ENCODE peak calls at places on chromosome 2, in eight cellular contexts. One of them, this sample, is unnamed.

GRCh38 chr2:42103829-42104228 is 56.0 kb downstream of the PKDCC start:
- DNase-seq in progenitor cell of endocrine pancreas: no peak
- DNase-seq in GM12865: no peak
- DNase-seq in heart right ventricle: no peak
- DNase-seq in lung: no peak
- DNase-seq in stomach: no peak
- DNase-seq in HCT116: no peak
- DNase-seq in brain microvascular endothelial cell: no peak
- DNase-seq in this sample: no peak

GRCh38 chr2:215982465-215982875 is 30.9 kb downstream of the MREG start:
- DNase-seq in progenitor cell of endocrine pancreas: no peak
- DNase-seq in GM12865: peak; percentile 85
- DNase-seq in heart right ventricle: no peak
- DNase-seq in lung: peak; percentile 72
- DNase-seq in stomach: peak; percentile 62
- DNase-seq in HCT116: peak; percentile 62
- DNase-seq in brain microvascular endothelial cell: peak; percentile 84
- DNase-seq in this sample: no peak

GRCh38 chr2:99648115-99648850 is 158.5 kb upstream of the REV1 start:
- DNase-seq in progenitor cell of endocrine pancreas: no peak
- DNase-seq in GM12865: no peak
- DNase-seq in heart right ventricle: peak; percentile 30
- DNase-seq in lung: no peak
- DNase-seq in stomach: no peak
- DNase-seq in HCT116: no peak
- DNase-seq in brain microvascular endothelial cell: no peak
- DNase-seq in this sample: no peak

GRCh38 chr2:54704688-54705605 is 18.5 kb upstream of the EML6 start:
- DNase-seq in progenitor cell of endocrine pancreas: no peak
- DNase-seq in GM12865: peak; percentile 67
- DNase-seq in heart right ventricle: no peak
- DNase-seq in lung: no peak
- DNase-seq in stomach: no peak
- DNase-seq in HCT116: peak; percentile 42
- DNase-seq in brain microvascular endothelial cell: no peak
- DNase-seq in this sample: no peak

GRCh38 chr2:147792966-147793617 is 51.7 kb upstream of the ACVR2A start:
- DNase-seq in progenitor cell of endocrine pancreas: no peak
- DNase-seq in GM12865: no peak
- DNase-seq in heart right ventricle: no peak
- DNase-seq in lung: no peak
- DNase-seq in stomach: no peak
- DNase-seq in HCT116: no peak
- DNase-seq in brain microvascular endothelial cell: peak; percentile 15
- DNase-seq in this sample: no peak

GRCh38 chr2:74516070-74516633 is 1.9 kb downstream of the TLX2 start:
- DNase-seq in progenitor cell of endocrine pancreas: peak; percentile 37
- DNase-seq in GM12865: peak; percentile 82
- DNase-seq in heart right ventricle: peak; percentile 69
- DNase-seq in lung: peak; percentile 68
- DNase-seq in stomach: peak; percentile 62
- DNase-seq in HCT116: no peak
- DNase-seq in brain microvascular endothelial cell: peak; percentile 29
- DNase-seq in this sample: peak; percentile 96

GRCh38 chr2:137938204-137938603 is 26.1 kb upstream of the HNMT start:
- DNase-seq in progenitor cell of endocrine pancreas: no peak
- DNase-seq in GM12865: no peak
- DNase-seq in heart right ventricle: no peak
- DNase-seq in lung: no peak
- DNase-seq in stomach: no peak
- DNase-seq in HCT116: no peak
- DNase-seq in brain microvascular endothelial cell: peak; percentile 46
- DNase-seq in this sample: no peak

GRCh38 chr2:33607137-33607781 is 8.2 kb upstream of the FAM98A start:
- DNase-seq in progenitor cell of endocrine pancreas: no peak
- DNase-seq in GM12865: no peak
- DNase-seq in heart right ventricle: no peak
- DNase-seq in lung: no peak
- DNase-seq in stomach: no peak
- DNase-seq in HCT116: no peak
- DNase-seq in brain microvascular endothelial cell: no peak
- DNase-seq in this sample: no peak

GRCh38 chr2:9097239-9097638 is 93.8 kb upstream of the MBOAT2 start:
- DNase-seq in progenitor cell of endocrine pancreas: no peak
- DNase-seq in GM12865: no peak
- DNase-seq in heart right ventricle: peak; percentile 28
- DNase-seq in lung: no peak
- DNase-seq in stomach: no peak
- DNase-seq in HCT116: no peak
- DNase-seq in brain microvascular endothelial cell: no peak
- DNase-seq in this sample: no peak

GRCh38 chr2:29060491-29060890 is 13.8 kb downstream of the PCARE start:
- DNase-seq in progenitor cell of endocrine pancreas: no peak
- DNase-seq in GM12865: no peak
- DNase-seq in heart right ventricle: no peak
- DNase-seq in lung: no peak
- DNase-seq in stomach: no peak
- DNase-seq in HCT116: no peak
- DNase-seq in brain microvascular endothelial cell: no peak
- DNase-seq in this sample: no peak

GRCh38 chr2:237640493-237640998 is 13.2 kb downstream of the LRRFIP1 start:
- DNase-seq in progenitor cell of endocrine pancreas: no peak
- DNase-seq in GM12865: no peak
- DNase-seq in heart right ventricle: no peak
- DNase-seq in lung: no peak
- DNase-seq in stomach: no peak
- DNase-seq in HCT116: no peak
- DNase-seq in brain microvascular endothelial cell: no peak
- DNase-seq in this sample: no peak

GRCh38 chr2:174888136-174888535 is 117.0 kb downstream of the CHN1 start:
- DNase-seq in progenitor cell of endocrine pancreas: no peak
- DNase-seq in GM12865: no peak
- DNase-seq in heart right ventricle: no peak
- DNase-seq in lung: no peak
- DNase-seq in stomach: no peak
- DNase-seq in HCT116: no peak
- DNase-seq in brain microvascular endothelial cell: no peak
- DNase-seq in this sample: no peak

GRCh38 chr2:233831861-233832260 is 22.5 kb downstream of the HJURP start:
- DNase-seq in progenitor cell of endocrine pancreas: no peak
- DNase-seq in GM12865: no peak
- DNase-seq in heart right ventricle: no peak
- DNase-seq in lung: no peak
- DNase-seq in stomach: no peak
- DNase-seq in HCT116: no peak
- DNase-seq in brain microvascular endothelial cell: no peak
- DNase-seq in this sample: no peak

GRCh38 chr2:15040429-15041084 is 408.0 kb downstream of the LRATD1 start:
- DNase-seq in progenitor cell of endocrine pancreas: no peak
- DNase-seq in GM12865: no peak
- DNase-seq in heart right ventricle: no peak
- DNase-seq in lung: no peak
- DNase-seq in stomach: no peak
- DNase-seq in HCT116: no peak
- DNase-seq in brain microvascular endothelial cell: no peak
- DNase-seq in this sample: no peak

GRCh38 chr2:96449637-96450036 is 55.5 kb downstream of the NEURL3 start:
- DNase-seq in progenitor cell of endocrine pancreas: no peak
- DNase-seq in GM12865: no peak
- DNase-seq in heart right ventricle: no peak
- DNase-seq in lung: no peak
- DNase-seq in stomach: no peak
- DNase-seq in HCT116: no peak
- DNase-seq in brain microvascular endothelial cell: no peak
- DNase-seq in this sample: no peak

GRCh38 chr2:172372436-172372835 is 55.0 kb upstream of the ITGA6 start:
- DNase-seq in progenitor cell of endocrine pancreas: no peak
- DNase-seq in GM12865: no peak
- DNase-seq in heart right ventricle: no peak
- DNase-seq in lung: no peak
- DNase-seq in stomach: no peak
- DNase-seq in HCT116: no peak
- DNase-seq in brain microvascular endothelial cell: no peak
- DNase-seq in this sample: no peak

GRCh38 chr2:62222674-62223073 is 26.8 kb downstream of the B3GNT2 start:
- DNase-seq in progenitor cell of endocrine pancreas: no peak
- DNase-seq in GM12865: no peak
- DNase-seq in heart right ventricle: no peak
- DNase-seq in lung: no peak
- DNase-seq in stomach: no peak
- DNase-seq in HCT116: no peak
- DNase-seq in brain microvascular endothelial cell: no peak
- DNase-seq in this sample: no peak

GRCh38 chr2:56182420-56182819 is 1.4 kb upstream of the CCDC85A start:
- DNase-seq in progenitor cell of endocrine pancreas: no peak
- DNase-seq in GM12865: no peak
- DNase-seq in heart right ventricle: no peak
- DNase-seq in lung: no peak
- DNase-seq in stomach: no peak
- DNase-seq in HCT116: no peak
- DNase-seq in brain microvascular endothelial cell: no peak
- DNase-seq in this sample: no peak

GRCh38 chr2:147623328-147623727 is 221.5 kb upstream of the ACVR2A start:
- DNase-seq in progenitor cell of endocrine pancreas: no peak
- DNase-seq in GM12865: peak; percentile 58
- DNase-seq in heart right ventricle: no peak
- DNase-seq in lung: no peak
- DNase-seq in stomach: no peak
- DNase-seq in HCT116: no peak
- DNase-seq in brain microvascular endothelial cell: no peak
- DNase-seq in this sample: no peak

GRCh38 chr2:126935774-126936173 is 37.1 kb downstream of the TEX51 start:
- DNase-seq in progenitor cell of endocrine pancreas: no peak
- DNase-seq in GM12865: no peak
- DNase-seq in heart right ventricle: no peak
- DNase-seq in lung: peak; percentile 9
- DNase-seq in stomach: no peak
- DNase-seq in HCT116: no peak
- DNase-seq in brain microvascular endothelial cell: no peak
- DNase-seq in this sample: no peak

GRCh38 chr2:240594511-240595380 is 8.2 kb downstream of the CAPN10 start:
- DNase-seq in progenitor cell of endocrine pancreas: no peak
- DNase-seq in GM12865: no peak
- DNase-seq in heart right ventricle: no peak
- DNase-seq in lung: no peak
- DNase-seq in stomach: no peak
- DNase-seq in HCT116: no peak
- DNase-seq in brain microvascular endothelial cell: no peak
- DNase-seq in this sample: no peak

GRCh38 chr2:227545990-227546389 is 52.7 kb upstream of the SCYGR2 start:
- DNase-seq in progenitor cell of endocrine pancreas: no peak
- DNase-seq in GM12865: peak; percentile 31
- DNase-seq in heart right ventricle: no peak
- DNase-seq in lung: no peak
- DNase-seq in stomach: no peak
- DNase-seq in HCT116: no peak
- DNase-seq in brain microvascular endothelial cell: peak; percentile 2
- DNase-seq in this sample: no peak
- TF ChIP-seq CTCF in progenitor cell of endocrine pancreas: no peak
- TF ChIP-seq CTCF in GM12865: peak; percentile 42
- TF ChIP-seq CTCF in heart right ventricle: no peak
- TF ChIP-seq CTCF in lung: no peak
- TF ChIP-seq CTCF in stomach: no peak
- TF ChIP-seq CTCF in HCT116: peak; percentile 58
- TF ChIP-seq CTCF in brain microvascular endothelial cell: peak; percentile 46
- TF ChIP-seq CTCF in this sample: no peak

GRCh38 chr2:10235909-10236550 is 66.7 kb upstream of the HPCAL1 start:
- DNase-seq in progenitor cell of endocrine pancreas: no peak
- DNase-seq in GM12865: no peak
- DNase-seq in heart right ventricle: no peak
- DNase-seq in lung: no peak
- DNase-seq in stomach: no peak
- DNase-seq in HCT116: no peak
- DNase-seq in brain microvascular endothelial cell: no peak
- DNase-seq in this sample: no peak
- TF ChIP-seq CTCF in progenitor cell of endocrine pancreas: no peak
- TF ChIP-seq CTCF in GM12865: no peak
- TF ChIP-seq CTCF in heart right ventricle: no peak
- TF ChIP-seq CTCF in lung: no peak
- TF ChIP-seq CTCF in stomach: no peak
- TF ChIP-seq CTCF in HCT116: no peak
- TF ChIP-seq CTCF in brain microvascular endothelial cell: no peak
- TF ChIP-seq CTCF in this sample: no peak

DNA sequence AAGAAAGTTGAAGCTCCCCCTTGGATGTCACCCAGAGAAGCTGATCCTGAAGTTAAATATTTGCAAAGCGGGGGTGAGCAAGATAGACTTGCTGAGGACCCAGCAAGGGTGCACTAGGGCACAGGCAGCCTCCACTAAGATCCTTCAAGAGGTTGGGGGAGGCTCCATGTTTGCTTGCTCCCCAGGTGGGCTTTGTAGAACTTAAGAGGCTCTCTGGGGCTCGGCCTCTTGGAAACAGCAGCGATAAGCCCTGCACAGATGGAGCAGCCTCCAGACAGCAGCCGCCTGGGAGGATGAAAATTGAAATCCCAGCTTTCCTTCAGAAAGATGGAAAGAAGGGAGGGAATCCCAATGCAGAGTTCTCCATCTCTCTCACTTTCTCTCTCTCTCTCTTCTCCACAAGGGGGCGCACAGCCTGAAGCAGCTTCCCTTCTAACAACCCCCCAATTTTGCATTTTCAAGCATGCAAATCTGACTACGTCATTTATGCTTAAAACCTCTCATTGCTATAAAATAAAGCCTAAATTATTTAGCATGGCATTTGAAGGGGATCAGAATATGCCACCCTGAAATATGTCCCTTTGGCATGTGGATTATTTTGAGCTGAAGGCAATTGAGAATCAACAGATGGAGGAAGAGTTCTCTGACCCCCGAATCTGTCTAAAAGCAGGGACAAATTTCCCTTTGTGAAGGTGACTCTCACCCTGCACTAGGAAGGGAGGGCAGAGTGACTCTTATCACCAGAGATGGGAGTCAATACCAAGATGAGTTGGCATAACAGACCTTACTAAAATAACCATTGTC is 185.7 kb upstream of the KLHL29 start:
- DNase-seq in progenitor cell of endocrine pancreas: no peak
- DNase-seq in GM12865: peak; percentile 42
- DNase-seq in heart right ventricle: no peak
- DNase-seq in lung: no peak
- DNase-seq in stomach: no peak
- DNase-seq in HCT116: peak; percentile 24
- DNase-seq in brain microvascular endothelial cell: peak; percentile 18
- DNase-seq in this sample: no peak
- TF ChIP-seq CTCF in progenitor cell of endocrine pancreas: peak; percentile 63
- TF ChIP-seq CTCF in GM12865: peak; percentile 68
- TF ChIP-seq CTCF in heart right ventricle: no peak
- TF ChIP-seq CTCF in lung: no peak
- TF ChIP-seq CTCF in stomach: no peak
- TF ChIP-seq CTCF in HCT116: peak; percentile 86
- TF ChIP-seq CTCF in brain microvascular endothelial cell: peak; percentile 61
- TF ChIP-seq CTCF in this sample: peak; percentile 56

DNA sequence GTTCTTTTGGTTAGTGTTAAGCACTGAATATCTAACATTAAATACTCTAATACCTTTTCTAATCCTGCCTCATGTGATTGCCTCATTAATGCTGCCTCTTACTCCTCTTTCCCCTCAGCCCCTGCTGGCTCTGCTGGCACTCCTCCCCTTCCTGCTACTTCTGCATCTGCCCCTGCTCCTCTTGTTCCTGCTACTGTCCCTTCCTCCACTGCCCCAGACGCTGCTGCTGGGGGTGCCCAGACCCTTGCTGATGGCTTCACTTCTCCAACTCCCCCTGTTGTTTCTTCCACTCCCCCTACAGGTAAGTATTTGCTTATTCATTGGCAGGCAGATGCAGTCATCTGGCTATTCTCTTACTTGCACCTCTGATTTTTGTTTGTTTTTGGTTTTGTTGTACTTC is 68.5 kb downstream of the ABI2 start:
- DNase-seq in progenitor cell of endocrine pancreas: no peak
- DNase-seq in GM12865: no peak
- DNase-seq in heart right ventricle: no peak
- DNase-seq in lung: no peak
- DNase-seq in stomach: no peak
- DNase-seq in HCT116: no peak
- DNase-seq in brain microvascular endothelial cell: no peak
- DNase-seq in this sample: no peak
- TF ChIP-seq CTCF in progenitor cell of endocrine pancreas: peak; percentile 45
- TF ChIP-seq CTCF in GM12865: peak; percentile 6
- TF ChIP-seq CTCF in heart right ventricle: peak; percentile 28
- TF ChIP-seq CTCF in lung: no peak
- TF ChIP-seq CTCF in stomach: no peak
- TF ChIP-seq CTCF in HCT116: peak; percentile 62
- TF ChIP-seq CTCF in brain microvascular endothelial cell: peak; percentile 57
- TF ChIP-seq CTCF in this sample: peak; percentile 9